ENCODE peak calls at places on chromosomes 1 and 21, in nine cellular contexts. W, M, O, Y, A, U, D, I and P are unnamed samples.

GRCh38 chr1:160838876-160839275 is 23.8 kb downstream of the CD244 start:
- DNase-seq in W (no peak), M (no peak), O (no peak), Y (no peak), A (no peak), U (no peak), D (no peak), I (no peak), P (no peak)

GRCh38 chr21:40830836-40831235 is 16.1 kb downstream of the DSCAM start:
- DNase-seq in W (no peak), M (no peak), O (no peak), Y (no peak), A (no peak), U (no peak), D (no peak), I (no peak), P (no peak)

GRCh38 chr1:52139817-52140540 is 1.9 kb upstream of the ZFYVE9 start:
- DNase-seq in W (no peak), M (no peak), O (peak), Y (peak), A (peak), U (no peak), D (peak), I (no peak), P (peak)

GRCh38 chr1:97904528-97904927 is 16.3 kb downstream of the DPYD start:
- DNase-seq in W (no peak), M (no peak), O (peak), Y (no peak), A (peak), U (no peak), D (peak), I (no peak), P (no peak)

GRCh38 chr1:235270625-235271024 is 57.4 kb downstream of the ARID4B start:
- DNase-seq in W (no peak), M (no peak), O (no peak), Y (no peak), A (peak), U (no peak), D (peak), I (no peak), P (no peak)

GRCh38 chr1:185227161-185227560 is 70.2 kb downstream of the SWT1 start:
- DNase-seq in W (no peak), M (no peak), O (no peak), Y (no peak), A (no peak), U (no peak), D (no peak), I (no peak), P (no peak)

GRCh38 chr1:32623775-32624174 is 26.6 kb downstream of the ZBTB8OS start:
- DNase-seq in W (no peak), M (no peak), O (no peak), Y (no peak), A (no peak), U (no peak), D (no peak), I (no peak), P (peak)

GRCh38 chr1:177811461-177811860 is 158.4 kb downstream of the SEC16B start:
- DNase-seq in W (no peak), M (no peak), O (no peak), Y (no peak), A (no peak), U (no peak), D (no peak), I (no peak), P (no peak)

GRCh38 chr1:111850124-111850523 is 94.4 kb downstream of the DDX20 start:
- DNase-seq in W (no peak), M (no peak), O (no peak), Y (no peak), A (no peak), U (no peak), D (no peak), I (no peak), P (no peak)

GRCh38 chr1:82795503-82796149 is 994.9 kb downstream of the ADGRL2 start:
- DNase-seq in W (no peak), M (no peak), O (no peak), Y (no peak), A (peak), U (no peak), D (no peak), I (no peak), P (peak)

GRCh38 chr21:35855463-35855862 is 204.9 kb downstream of the SETD4 start:
- DNase-seq in W (no peak), M (no peak), O (no peak), Y (no peak), A (no peak), U (no peak), D (no peak), I (no peak), P (no peak)

GRCh38 chr1:57072775-57073174 is 107.0 kb upstream of the C8B start:
- DNase-seq in W (no peak), M (no peak), O (no peak), Y (no peak), A (peak), U (no peak), D (peak), I (no peak), P (no peak)

GRCh38 chr1:111140680-111140967 is 601 bp downstream of the CEPT1 start:
- DNase-seq in W (no peak), M (peak), O (no peak), Y (no peak), A (peak), U (peak), D (peak), I (no peak), P (no peak)

GRCh38 chr1:101592861-101593260 is 356.0 kb downstream of the S1PR1 start:
- DNase-seq in W (no peak), M (no peak), O (no peak), Y (no peak), A (peak), U (no peak), D (no peak), I (no peak), P (no peak)

GRCh38 chr1:154906621-154907081 is 29.9 kb downstream of the PMVK start:
- DNase-seq in W (no peak), M (no peak), O (peak), Y (no peak), A (peak), U (peak), D (no peak), I (no peak), P (no peak)

GRCh38 chr1:201649776-201650607 is 111.1 kb downstream of the NAV1 start:
- DNase-seq in W (no peak), M (peak), O (no peak), Y (no peak), A (peak), U (peak), D (peak), I (peak), P (peak)